ENCODE peak calls at places on chromosomes 6 and 20, in four cellular contexts. T, L, E and H are unnamed samples.

GRCh38 chr20:44018684-44019637 is 104.3 kb downstream of the TOX2 start:
- DNase-seq in L (no peak), T (no peak), E (no peak), H (no peak)

GRCh38 chr6:20403080-20403765 is 1.5 kb downstream of the E2F3 start:
- DNase-seq in T (peak), E (peak), L (peak), H (peak)

GRCh38 chr20:55057779-55058415 is 582.5 kb downstream of the DOK5 start:
- DNase-seq in L (no peak), T (no peak), E (no peak), H (no peak)

GRCh38 chr20:2468581-2469407 is 1.8 kb downstream of the SNRPB start:
- DNase-seq in T (peak), L (peak), E (no peak), H (no peak)

GRCh38 chr6:40931927-40932326 is 107.1 kb downstream of the UNC5CL start:
- DNase-seq in T (peak), E (no peak), L (peak), H (no peak)

GRCh38 chr6:170157567-170158218 is 133.2 kb downstream of the DLL1 start:
- DNase-seq in L (no peak), E (no peak), T (no peak), H (no peak)

GRCh38 chr20:58306421-58307261 is 2.9 kb upstream of the RAB22A start:
- DNase-seq in E (no peak), T (peak), L (peak), H (peak)

GRCh38 chr6:36340671-36341454 is 4.2 kb upstream of the BNIP5 start:
- DNase-seq in E (no peak), L (peak), T (peak), H (peak)

GRCh38 chr20:21719592-21720214 is 14.2 kb downstream of the PAX1 start:
- DNase-seq in L (peak), T (peak), E (peak), H (no peak)

GRCh38 chr6:47727391-47727790 is 29.0 kb downstream of the ADGRF4 start:
- DNase-seq in E (no peak), T (peak), L (no peak), H (no peak)

GRCh38 chr6:157610451-157610999 is 212.5 kb upstream of the SNX9 start:
- DNase-seq in T (no peak), L (no peak), E (no peak), H (no peak)

GRCh38 chr20:46226602-46227001 is 81.7 kb downstream of the CDH22 start:
- DNase-seq in T (no peak), L (peak), E (no peak), H (no peak)

GRCh38 chr20:61964675-61965605 is 100.7 kb downstream of the TAF4 start:
- DNase-seq in T (no peak), E (no peak), L (no peak), H (no peak)

GRCh38 chr20:21395666-21396044 is 1.7 kb downstream of the NKX2-4 start:
- DNase-seq in T (no peak), E (no peak), L (no peak), H (peak)

GRCh38 chr20:3655032-3655405 is 8.2 kb downstream of the GFRA4 start:
- DNase-seq in L (no peak), E (no peak), T (no peak), H (no peak)

GRCh38 chr6:127879685-127880084 is 21.2 kb downstream of the THEMIS start:
- DNase-seq in T (peak), L (peak), E (peak), H (no peak)

GRCh38 chr6:26327450-26328264 is 37.3 kb upstream of the BTN3A2 start:
- DNase-seq in L (peak), T (peak), E (no peak), H (peak)

GRCh38 chr6:153016846-153017245 is 14.3 kb upstream of the MTRF1L start:
- DNase-seq in E (no peak), L (no peak), T (no peak), H (no peak)

GRCh38 chr20:47456041-47456537 is 45.6 kb upstream of the NCOA3 start:
- DNase-seq in E (no peak), T (no peak), L (no peak), H (no peak)

GRCh38 chr20:50415031-50415515 is 95.1 kb upstream of the PTPN1 start:
- DNase-seq in E (no peak), T (no peak), L (no peak), H (no peak)